ENCODE peak calls at places on chromosome 14, in five cellular contexts. One of them, this sample, is unnamed.

GRCh38 chr14:92726135-92726932 is 22.1 kb downstream of the LGMN start:
- DNase-seq in Calu3: peak
- DNase-seq in dorsolateral prefrontal cortex: no peak
- DNase-seq in ovary: no peak
- DNase-seq in A673: peak
- DNase-seq in this sample: no peak

GRCh38 chr14:88422919-88423318 is 37.5 kb downstream of the SPATA7 start:
- DNase-seq in ovary: no peak
- DNase-seq in dorsolateral prefrontal cortex: no peak
- DNase-seq in Calu3: no peak
- DNase-seq in A673: no peak
- DNase-seq in this sample: no peak

GRCh38 chr14:22994762-22995275 is 12.5 kb upstream of the AJUBA start:
- DNase-seq in Calu3: no peak
- DNase-seq in ovary: no peak
- DNase-seq in dorsolateral prefrontal cortex: no peak
- DNase-seq in A673: peak
- DNase-seq in this sample: peak

GRCh38 chr14:76904100-76904739 is 78.0 kb downstream of the LRRC74A start:
- DNase-seq in Calu3: no peak
- DNase-seq in A673: no peak
- DNase-seq in ovary: peak
- DNase-seq in dorsolateral prefrontal cortex: no peak
- DNase-seq in this sample: no peak

GRCh38 chr14:29461131-29461530 is 466.5 kb downstream of the PRKD1 start:
- DNase-seq in dorsolateral prefrontal cortex: no peak
- DNase-seq in ovary: no peak
- DNase-seq in Calu3: no peak
- DNase-seq in A673: no peak
- DNase-seq in this sample: no peak

GRCh38 chr14:50944647-50945413 is 547 bp upstream of the PYGL start:
- DNase-seq in dorsolateral prefrontal cortex: peak
- DNase-seq in ovary: peak
- DNase-seq in A673: peak
- DNase-seq in Calu3: peak
- DNase-seq in this sample: peak

GRCh38 chr14:91229743-91230200 is 14.7 kb downstream of the GPR68 start:
- DNase-seq in dorsolateral prefrontal cortex: no peak
- DNase-seq in A673: no peak
- DNase-seq in Calu3: no peak
- DNase-seq in ovary: no peak
- DNase-seq in this sample: peak

GRCh38 chr14:36748814-36749213 is 87.2 kb downstream of the PAX9 start:
- DNase-seq in A673: no peak
- DNase-seq in dorsolateral prefrontal cortex: no peak
- DNase-seq in ovary: no peak
- DNase-seq in Calu3: no peak
- DNase-seq in this sample: no peak

GRCh38 chr14:58138065-58138718 is 13.8 kb downstream of the ARMH4 start:
- DNase-seq in ovary: no peak
- DNase-seq in Calu3: no peak
- DNase-seq in A673: no peak
- DNase-seq in dorsolateral prefrontal cortex: no peak
- DNase-seq in this sample: no peak

GRCh38 chr14:104977681-104978647 is at the start of gene AHNAK2:
- DNase-seq in dorsolateral prefrontal cortex: peak
- DNase-seq in A673: peak
- DNase-seq in ovary: peak
- DNase-seq in Calu3: peak
- DNase-seq in this sample: peak

GRCh38 chr14:54338696-54339317 is 58.0 kb upstream of the CDKN3 start:
- DNase-seq in Calu3: peak
- DNase-seq in dorsolateral prefrontal cortex: no peak
- DNase-seq in ovary: no peak
- DNase-seq in A673: peak
- DNase-seq in this sample: no peak

GRCh38 chr14:105891221-105891602 is 364.8 kb downstream of the TMEM121 start:
- DNase-seq in dorsolateral prefrontal cortex: no peak
- DNase-seq in Calu3: no peak
- DNase-seq in ovary: peak
- DNase-seq in A673: no peak
- DNase-seq in this sample: peak

GRCh38 chr14:75871181-75871880 is 110.5 kb downstream of the TGFB3 start:
- DNase-seq in Calu3: no peak
- DNase-seq in A673: no peak
- DNase-seq in dorsolateral prefrontal cortex: no peak
- DNase-seq in ovary: no peak
- DNase-seq in this sample: no peak

GRCh38 chr14:73752297-73752992 is 38.3 kb upstream of the PNMA1 start:
- DNase-seq in dorsolateral prefrontal cortex: peak
- DNase-seq in A673: peak
- DNase-seq in ovary: peak
- DNase-seq in Calu3: peak
- DNase-seq in this sample: no peak

GRCh38 chr14:38098074-38098846 is 109.4 kb upstream of the SSTR1 start:
- DNase-seq in ovary: no peak
- DNase-seq in Calu3: no peak
- DNase-seq in A673: no peak
- DNase-seq in dorsolateral prefrontal cortex: no peak
- DNase-seq in this sample: no peak

GRCh38 chr14:22472935-22473854 is 115.8 kb downstream of the DAD1 start:
- DNase-seq in Calu3: peak
- DNase-seq in A673: peak
- DNase-seq in ovary: no peak
- DNase-seq in dorsolateral prefrontal cortex: no peak
- DNase-seq in this sample: peak

GRCh38 chr14:22319526-22320352 is 269.3 kb downstream of the DAD1 start:
- DNase-seq in ovary: peak
- DNase-seq in dorsolateral prefrontal cortex: peak
- DNase-seq in Calu3: peak
- DNase-seq in A673: peak
- DNase-seq in this sample: peak

GRCh38 chr14:33647385-33647786 is 303.5 kb downstream of the EGLN3 start:
- DNase-seq in dorsolateral prefrontal cortex: no peak
- DNase-seq in Calu3: no peak
- DNase-seq in ovary: no peak
- DNase-seq in A673: no peak
- DNase-seq in this sample: no peak

GRCh38 chr14:64757601-64758000 is 53.4 kb downstream of the PLEKHG3 start:
- DNase-seq in Calu3: no peak
- DNase-seq in A673: no peak
- DNase-seq in dorsolateral prefrontal cortex: no peak
- DNase-seq in ovary: peak
- DNase-seq in this sample: no peak

GRCh38 chr14:83425138-83425537 is 1891.5 kb upstream of the SEL1L start:
- DNase-seq in Calu3: no peak
- DNase-seq in ovary: no peak
- DNase-seq in dorsolateral prefrontal cortex: no peak
- DNase-seq in A673: no peak
- DNase-seq in this sample: no peak

GRCh38 chr14:79916281-79916680 is 295.0 kb downstream of the DIO2 start:
- DNase-seq in Calu3: no peak
- DNase-seq in ovary: no peak
- DNase-seq in A673: no peak
- DNase-seq in dorsolateral prefrontal cortex: no peak
- DNase-seq in this sample: no peak

GRCh38 chr14:71163842-71164500 is 256.7 kb downstream of the PCNX1 start:
- DNase-seq in ovary: no peak
- DNase-seq in dorsolateral prefrontal cortex: no peak
- DNase-seq in A673: no peak
- DNase-seq in Calu3: no peak
- DNase-seq in this sample: no peak

GRCh38 chr14:49424436-49425331 is 161.5 kb downstream of the RPS29 start:
- DNase-seq in Calu3: no peak
- DNase-seq in ovary: no peak
- DNase-seq in A673: no peak
- DNase-seq in dorsolateral prefrontal cortex: no peak
- DNase-seq in this sample: no peak

GRCh38 chr14:36996133-36996856 is 176.1 kb downstream of the SLC25A21 start:
- DNase-seq in dorsolateral prefrontal cortex: no peak
- DNase-seq in Calu3: peak
- DNase-seq in A673: no peak
- DNase-seq in ovary: no peak
- DNase-seq in this sample: no peak

GRCh38 chr14:100708349-100709217 is 18.1 kb upstream of the DLK1 start:
- DNase-seq in ovary: peak
- DNase-seq in A673: no peak
- DNase-seq in dorsolateral prefrontal cortex: no peak
- DNase-seq in Calu3: peak
- DNase-seq in this sample: no peak

GRCh38 chr14:60085693-60086092 is 6.0 kb upstream of the PCNX4 start:
- DNase-seq in Calu3: no peak
- DNase-seq in ovary: no peak
- DNase-seq in A673: no peak
- DNase-seq in dorsolateral prefrontal cortex: no peak
- DNase-seq in this sample: no peak

DNA sequence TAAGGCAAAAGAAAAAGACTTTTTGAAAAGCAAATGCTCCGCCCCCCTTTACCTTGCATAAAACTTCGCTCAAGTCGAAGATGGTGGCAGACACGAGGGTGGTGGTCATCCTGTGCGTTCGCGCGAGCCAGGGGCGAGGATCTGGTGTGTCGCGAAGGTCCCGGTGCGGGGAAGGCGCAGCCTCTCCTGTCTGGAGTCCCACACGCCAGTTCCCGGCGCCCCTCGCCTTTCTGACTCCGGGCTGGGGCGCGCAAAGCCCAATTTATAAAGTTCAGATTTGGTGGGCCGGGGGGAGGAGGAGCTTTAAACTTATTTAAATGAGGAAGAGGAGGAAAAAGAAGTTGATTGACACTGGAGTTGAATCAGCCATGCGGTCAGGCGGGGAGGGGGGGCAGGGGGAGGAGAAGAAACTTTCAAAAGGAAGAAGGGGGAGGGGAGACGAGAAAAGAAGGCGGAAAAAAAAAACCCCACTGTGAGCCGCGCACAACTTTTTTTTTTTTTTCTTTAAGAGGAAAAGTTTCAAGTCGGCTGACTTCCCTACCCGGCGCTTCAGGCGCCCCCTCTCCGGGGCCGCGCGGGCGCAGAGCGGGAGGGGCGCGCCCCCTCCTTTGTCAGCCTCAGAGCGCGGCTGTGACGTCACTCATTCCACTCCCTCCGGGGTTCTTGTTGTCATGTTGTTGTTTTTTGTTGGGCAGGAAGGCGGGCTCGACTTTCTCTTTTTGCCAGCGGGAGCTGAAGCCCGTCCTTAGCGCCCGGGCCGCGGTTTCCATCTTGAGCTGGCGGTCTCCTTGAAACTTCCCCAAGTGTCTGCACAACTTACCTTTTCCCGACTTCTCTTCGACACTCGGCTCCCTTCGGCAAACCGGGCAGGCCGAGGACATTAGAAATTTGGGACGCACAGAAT is at the start of gene ZFP36L1:
- DNase-seq in dorsolateral prefrontal cortex: peak
- DNase-seq in A673: peak
- DNase-seq in ovary: peak
- DNase-seq in Calu3: peak
- DNase-seq in this sample: peak
- TF ChIP-seq CTCF in dorsolateral prefrontal cortex: no peak
- TF ChIP-seq CTCF in A673: no peak
- TF ChIP-seq CTCF in ovary: peak
- TF ChIP-seq CTCF in Calu3: no peak
- TF ChIP-seq CTCF in this sample: no peak

DNA sequence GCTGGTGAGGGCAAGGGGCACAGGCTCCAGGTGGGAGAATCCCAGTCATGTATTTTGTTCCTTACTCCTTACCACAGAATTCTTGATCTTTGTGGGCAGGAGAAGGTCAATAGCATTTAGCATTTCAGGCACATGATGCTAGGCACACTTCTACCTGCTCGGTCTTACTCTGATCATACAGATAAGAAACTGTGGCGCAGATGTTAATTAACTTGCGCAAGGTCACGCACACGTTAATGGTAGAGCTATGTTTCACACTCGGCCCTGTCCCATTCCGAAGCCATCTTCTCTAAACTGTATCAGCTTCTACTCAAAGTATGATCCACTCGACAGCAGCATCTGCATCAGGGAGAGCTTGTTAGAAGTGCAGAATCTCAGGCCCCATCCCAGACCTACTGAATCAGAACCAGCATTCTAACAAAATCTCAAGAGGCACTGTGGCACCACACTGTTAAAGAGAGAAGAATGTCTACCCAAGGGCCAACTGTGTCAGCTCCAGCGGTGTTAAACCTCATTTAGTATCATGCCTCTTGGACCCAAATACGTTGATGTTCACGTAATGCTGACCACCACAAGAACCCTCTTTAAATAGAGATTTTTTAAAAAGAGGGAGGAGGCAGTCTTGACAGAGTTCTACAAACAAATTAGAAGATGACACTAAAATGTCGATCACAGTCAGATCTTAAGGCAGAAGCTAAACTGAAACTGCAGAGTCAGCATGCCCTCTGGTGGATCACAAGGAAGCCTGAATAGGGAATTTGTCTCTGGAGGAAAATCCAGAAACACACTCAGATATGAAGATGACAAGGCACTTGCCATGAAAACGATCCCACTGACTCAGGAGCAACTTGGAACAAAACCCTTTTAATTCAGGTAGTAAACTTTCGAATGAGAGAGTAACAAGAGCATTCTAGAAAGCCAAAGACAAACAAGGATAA is 7.3 kb downstream of the STXBP6 start:
- DNase-seq in dorsolateral prefrontal cortex: peak
- DNase-seq in A673: peak
- DNase-seq in ovary: no peak
- DNase-seq in Calu3: no peak
- DNase-seq in this sample: no peak
- TF ChIP-seq CTCF in dorsolateral prefrontal cortex: peak
- TF ChIP-seq CTCF in A673: peak
- TF ChIP-seq CTCF in ovary: no peak
- TF ChIP-seq CTCF in Calu3: no peak
- TF ChIP-seq CTCF in this sample: no peak

GRCh38 chr14:20606190-20606901 is 15.2 kb upstream of the RNASE12 start:
- DNase-seq in dorsolateral prefrontal cortex: no peak
- DNase-seq in A673: peak
- DNase-seq in Calu3: peak
- DNase-seq in ovary: no peak
- DNase-seq in this sample: peak
- TF ChIP-seq CTCF in dorsolateral prefrontal cortex: peak
- TF ChIP-seq CTCF in A673: peak
- TF ChIP-seq CTCF in Calu3: no peak
- TF ChIP-seq CTCF in ovary: no peak
- TF ChIP-seq CTCF in this sample: peak

DNA sequence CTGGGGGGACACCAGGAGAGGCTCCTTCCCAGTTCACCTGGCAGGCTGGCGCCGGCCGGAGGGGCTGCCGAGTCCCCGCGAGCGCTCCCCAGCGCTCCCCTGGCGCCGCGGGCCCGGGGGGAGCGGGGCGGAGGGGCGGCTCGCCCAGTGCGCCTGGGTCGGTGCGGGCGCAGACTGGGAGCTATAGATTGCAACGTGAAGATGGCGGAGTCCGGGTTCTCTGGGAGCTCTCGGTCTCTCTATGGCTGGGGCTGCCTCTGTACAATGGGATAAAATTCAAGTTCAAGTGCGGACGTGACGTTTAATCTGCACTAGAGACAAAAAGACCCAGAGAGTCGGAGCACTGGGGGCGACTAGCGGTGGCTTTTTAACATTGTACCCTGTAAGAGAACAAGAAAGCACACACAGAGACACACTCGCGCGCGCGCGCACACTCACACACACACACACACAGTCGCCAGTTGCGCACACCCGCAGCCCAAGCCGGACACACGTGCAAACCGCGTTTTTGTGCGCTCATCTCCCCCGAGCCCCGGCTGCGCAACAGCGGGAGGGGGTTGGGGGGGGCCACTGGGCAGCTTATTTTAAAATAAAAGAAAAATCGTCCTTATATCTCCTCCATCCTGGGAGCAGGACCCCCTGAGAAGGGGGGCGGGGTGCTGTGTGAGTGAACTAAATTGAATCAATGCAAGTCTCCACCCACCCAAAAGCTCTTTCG is at the start of gene BCL11B:
- DNase-seq in Calu3: peak
- DNase-seq in dorsolateral prefrontal cortex: peak
- DNase-seq in A673: peak
- DNase-seq in ovary: peak
- DNase-seq in this sample: peak
- TF ChIP-seq CTCF in Calu3: peak
- TF ChIP-seq CTCF in dorsolateral prefrontal cortex: peak
- TF ChIP-seq CTCF in A673: peak
- TF ChIP-seq CTCF in ovary: no peak
- TF ChIP-seq CTCF in this sample: no peak